ENCODE peak calls at places on chromosomes 12 and 14, in nine cellular contexts. A is Ammon's horn, M is NCI-H1417 treated with DMSO at 0.1 percent for 48 hours, I is T follicular helper cell, Y is right cardiac atrium, K is dermis blood vessel endothelial cell, O is NT2/D1, B is activated T-helper 1 cell treated with Interleukin-2 at 50 U/mL for 16 hours, L is ELR. F is an unnamed sample.

GRCh38 chr12:76117751-76118150 is 33.3 kb upstream of the NAP1L1 start:
- DNase-seq in A (no peak), M (no peak), I (no peak), Y (no peak), K (no peak), O (no peak), B (no peak), L (no peak), F (no peak)

GRCh38 chr12:111425655-111426054 is 19.9 kb downstream of the SH2B3 start:
- DNase-seq in A (no peak), M (no peak), I (no peak), Y (no peak), K (no peak), O (no peak), B (no peak), L (peak; percentile 77), F (no peak)

GRCh38 chr14:54487771-54488170 is 1.0 kb downstream of the GMFB start:
- DNase-seq in A (no peak), M (no peak), I (no peak), Y (no peak), K (peak; percentile 59), O (no peak), B (no peak), L (peak; percentile 64), F (peak; percentile 49)

GRCh38 chr12:14885718-14886201 is at the start of gene MGP:
- DNase-seq in A (peak; percentile 23), M (no peak), I (no peak), Y (peak; percentile 64), K (peak; percentile 72), O (no peak), B (no peak), L (no peak), F (peak; percentile 89)

GRCh38 chr12:45655753-45656152 is 73.8 kb upstream of the ARID2 start:
- DNase-seq in A (no peak), M (no peak), I (no peak), Y (no peak), K (no peak), O (no peak), B (no peak), L (no peak), F (no peak)

GRCh38 chr12:109743076-109743910 is 29.7 kb downstream of the FAM222A start:
- DNase-seq in A (no peak), M (no peak), I (no peak), Y (peak; percentile 4), K (no peak), O (no peak), B (no peak), L (no peak), F (no peak)

GRCh38 chr14:34018125-34018524 is 67.3 kb upstream of the EGLN3 start:
- DNase-seq in A (no peak), M (no peak), I (no peak), Y (no peak), K (no peak), O (no peak), B (no peak), L (no peak), F (no peak)

GRCh38 chr12:45660330-45660729 is 69.2 kb upstream of the ARID2 start:
- DNase-seq in A (no peak), M (no peak), I (no peak), Y (no peak), K (peak; percentile 20), O (no peak), B (no peak), L (peak; percentile 87), F (peak; percentile 58)

GRCh38 chr12:57235012-57235727 is 5.7 kb downstream of the SHMT2 start:
- DNase-seq in A (no peak), M (no peak), I (no peak), Y (peak; percentile 89), K (no peak), O (no peak), B (no peak), L (no peak), F (no peak)

GRCh38 chr12:128205145-128205544 is 61.8 kb upstream of the TMEM132C start:
- DNase-seq in A (no peak), M (no peak), I (no peak), Y (no peak), K (no peak), O (no peak), B (no peak), L (no peak), F (no peak)

GRCh38 chr14:32650030-32650429 is 288.6 kb upstream of the NPAS3 start:
- DNase-seq in A (no peak), M (no peak), I (no peak), Y (no peak), K (no peak), O (no peak), B (no peak), L (no peak), F (no peak)

GRCh38 chr12:108297895-108298760 is 41.0 kb downstream of the CMKLR1 start:
- DNase-seq in A (no peak), M (no peak), I (no peak), Y (no peak), K (no peak), O (no peak), B (no peak), L (no peak), F (no peak)

GRCh38 chr14:60575008-60575407 is 66.1 kb downstream of the SIX6 start:
- DNase-seq in A (no peak), M (no peak), I (no peak), Y (no peak), K (no peak), O (no peak), B (no peak), L (no peak), F (no peak)

GRCh38 chr12:18747960-18748359 is 10.0 kb downstream of the CAPZA3 start:
- DNase-seq in A (no peak), M (no peak), I (no peak), Y (no peak), K (no peak), O (peak; percentile 79), B (no peak), L (peak; percentile 92), F (peak; percentile 98)

GRCh38 chr12:109951136-109951535 is 45.0 kb downstream of the GIT2 start:
- DNase-seq in A (no peak), M (no peak), I (no peak), Y (no peak), K (no peak), O (no peak), B (no peak), L (peak; percentile 95), F (peak; percentile 96)

GRCh38 chr14:49193365-49194050 is 392.7 kb downstream of the RPS29 start:
- DNase-seq in A (no peak), M (no peak), I (no peak), Y (no peak), K (no peak), O (no peak), B (no peak), L (no peak), F (no peak)

GRCh38 chr14:55336161-55336560 is 64.9 kb downstream of the FBXO34 start:
- DNase-seq in A (no peak), M (no peak), I (peak; percentile 26), Y (no peak), K (peak; percentile 32), O (no peak), B (no peak), L (peak; percentile 43), F (no peak)

GRCh38 chr12:29428630-29429029 is 47.7 kb upstream of the ERGIC2 start:
- DNase-seq in A (no peak), M (no peak), I (no peak), Y (no peak), K (peak; percentile 63), O (no peak), B (no peak), L (peak; percentile 43), F (peak; percentile 59)

GRCh38 chr12:44774815-44775411 is 101.2 kb downstream of the NELL2 start:
- DNase-seq in A (no peak), M (no peak), I (peak; percentile 42), Y (peak; percentile 25), K (peak; percentile 65), O (peak; percentile 33), B (peak; percentile 27), L (peak; percentile 22), F (no peak)

GRCh38 chr12:1560704-1561103 is 33.7 kb downstream of the FBXL14 start:
- DNase-seq in A (no peak), M (no peak), I (no peak), Y (no peak), K (no peak), O (no peak), B (no peak), L (no peak), F (no peak)

GRCh38 chr14:105894125-105894977 is 368.0 kb downstream of the TMEM121 start:
- DNase-seq in A (no peak), M (no peak), I (no peak), Y (peak; percentile 2), K (no peak), O (no peak), B (no peak), L (no peak), F (no peak)

GRCh38 chr12:110373962-110374611 is 29.4 kb downstream of the ANAPC7 start:
- DNase-seq in A (no peak), M (no peak), I (no peak), Y (no peak), K (no peak), O (no peak), B (no peak), L (no peak), F (no peak)

GRCh38 chr14:104516906-104517305 is 62.7 kb upstream of the C14orf180 start:
- DNase-seq in A (no peak), M (no peak), I (no peak), Y (no peak), K (no peak), O (no peak), B (no peak), L (no peak), F (no peak)

GRCh38 chr12:10184261-10184843 is 5.5 kb downstream of the TMEM52B start:
- DNase-seq in A (no peak), M (no peak), I (no peak), Y (no peak), K (no peak), O (no peak), B (no peak), L (peak; percentile 66), F (no peak)

GRCh38 chr12:42469355-42470006 is 120.1 kb downstream of the PRICKLE1 start:
- DNase-seq in A (peak; percentile 21), M (no peak), I (no peak), Y (no peak), K (no peak), O (no peak), B (no peak), L (no peak), F (no peak)

GRCh38 chr14:26917086-26917485 is 319.3 kb upstream of the NOVA1 start:
- DNase-seq in A (no peak), M (no peak), I (no peak), Y (no peak), K (no peak), O (no peak), B (no peak), L (no peak), F (peak; percentile 11)

GRCh38 chr12:34399631-34400422 is 377.5 kb downstream of the ALG10 start:
- DNase-seq in A (peak; percentile 1), M (no peak), I (no peak), Y (peak; percentile 5), K (no peak), O (no peak), B (no peak), L (no peak), F (no peak)

GRCh38 chr12:6277982-6278438 is 32.5 kb upstream of the PLEKHG6 start:
- DNase-seq in A (no peak), M (no peak), I (no peak), Y (no peak), K (no peak), O (no peak), B (no peak), L (no peak), F (no peak)

GRCh38 chr14:102213984-102214658 is 74.4 kb downstream of the WDR20 start:
- DNase-seq in A (no peak), M (no peak), I (no peak), Y (no peak), K (no peak), O (no peak), B (no peak), L (peak; percentile 33), F (no peak)

F was measured in astrocyte.